ENCODE peak calls at places on chromosomes 5 and 9, in eight cellular contexts. V is OCI-LY7, U is A549, J is uterus, A is mesendoderm, Q is caudate nucleus, T is prostate gland, L is psoas muscle. B is an unnamed sample.

GRCh38 chr5:116652903-116653302 is 78.3 kb upstream of the SEMA6A start:
- DNase-seq in V (no peak), U (no peak), J (no peak), A (peak), Q (no peak), T (no peak), L (no peak), B (no peak)

GRCh38 chr5:1338518-1339070 is 6.3 kb downstream of the CLPTM1L start:
- DNase-seq in V (no peak), U (no peak), J (no peak), A (no peak), Q (no peak), T (no peak), L (peak), B (no peak)

GRCh38 chr5:140639093-140639821 is at the start of gene TMCO6:
- DNase-seq in V (peak), U (peak), J (peak), A (peak), Q (peak), T (peak), L (peak), B (peak)

GRCh38 chr5:1730487-1730847 is 69.2 kb downstream of the MRPL36 start:
- DNase-seq in V (no peak), U (no peak), J (no peak), A (no peak), Q (no peak), T (peak), L (no peak), B (no peak)

GRCh38 chr5:88675159-88675757 is 207.7 kb downstream of the MEF2C start:
- DNase-seq in V (peak), U (no peak), J (no peak), A (no peak), Q (no peak), T (no peak), L (no peak), B (no peak)

GRCh38 chr5:133265720-133266575 is 214.1 kb downstream of the HSPA4 start:
- DNase-seq in V (no peak), U (no peak), J (no peak), A (no peak), Q (no peak), T (no peak), L (no peak), B (no peak)

GRCh38 chr9:133114886-133115603 is 6.0 kb downstream of the RALGDS start:
- DNase-seq in V (no peak), U (no peak), J (peak), A (no peak), Q (no peak), T (no peak), L (peak), B (no peak)

GRCh38 chr5:32258406-32258805 is 54.3 kb downstream of the MTMR12 start:
- DNase-seq in V (no peak), U (no peak), J (no peak), A (no peak), Q (no peak), T (no peak), L (no peak), B (no peak)

GRCh38 chr5:57128325-57128724 is 45.5 kb upstream of the GPBP1 start:
- DNase-seq in V (no peak), U (no peak), J (no peak), A (no peak), Q (no peak), T (no peak), L (no peak), B (no peak)

GRCh38 chr5:173823721-173824567 is 64.2 kb upstream of the CPEB4 start:
- DNase-seq in V (no peak), U (peak), J (no peak), A (peak), Q (no peak), T (peak), L (no peak), B (no peak)

GRCh38 chr5:115977988-115978387 is 15.7 kb downstream of the LVRN start:
- DNase-seq in V (no peak), U (no peak), J (no peak), A (no peak), Q (no peak), T (no peak), L (no peak), B (no peak)

GRCh38 chr9:110189001-110189400 is 19.0 kb downstream of the C9orf152 start:
- DNase-seq in V (peak), U (peak), J (peak), A (no peak), Q (no peak), T (peak), L (no peak), B (peak)

GRCh38 chr5:148384389-148384756 is 615 bp downstream of the FBXO38 start:
- DNase-seq in V (no peak), U (no peak), J (peak), A (peak), Q (no peak), T (no peak), L (no peak), B (no peak)

GRCh38 chr9:6910032-6910431 is 152.3 kb downstream of the KDM4C start:
- DNase-seq in V (peak), U (peak), J (no peak), A (no peak), Q (no peak), T (no peak), L (no peak), B (no peak)

GRCh38 chr9:127519301-127520166 is 68.2 kb downstream of the LRSAM1 start:
- DNase-seq in V (no peak), U (no peak), J (peak), A (peak), Q (no peak), T (no peak), L (no peak), B (no peak)

GRCh38 chr5:64635056-64635686 is 55.1 kb upstream of the SHISAL2B start:
- DNase-seq in V (peak), U (peak), J (no peak), A (peak), Q (no peak), T (no peak), L (no peak), B (no peak)

GRCh38 chr9:72428329-72428728 is 63.3 kb upstream of the ZFAND5 start:
- DNase-seq in V (no peak), U (no peak), J (no peak), A (no peak), Q (no peak), T (no peak), L (no peak), B (no peak)

GRCh38 chr5:162886717-162887116 is 550.7 kb upstream of the CCNG1 start:
- DNase-seq in V (no peak), U (no peak), J (no peak), A (peak), Q (no peak), T (no peak), L (no peak), B (no peak)

GRCh38 chr5:160029540-160030139 is 20.7 kb downstream of the TTC1 start:
- DNase-seq in V (no peak), U (no peak), J (no peak), A (no peak), Q (no peak), T (no peak), L (no peak), B (no peak)

GRCh38 chr5:36367524-36367923 is 65.8 kb upstream of the RANBP3L start:
- DNase-seq in V (no peak), U (no peak), J (no peak), A (no peak), Q (no peak), T (peak), L (no peak), B (no peak)

GRCh38 chr5:128403350-128403749 is 134.7 kb downstream of the FBN2 start:
- DNase-seq in V (no peak), U (no peak), J (no peak), A (no peak), Q (no peak), T (no peak), L (no peak), B (no peak)

DNA sequence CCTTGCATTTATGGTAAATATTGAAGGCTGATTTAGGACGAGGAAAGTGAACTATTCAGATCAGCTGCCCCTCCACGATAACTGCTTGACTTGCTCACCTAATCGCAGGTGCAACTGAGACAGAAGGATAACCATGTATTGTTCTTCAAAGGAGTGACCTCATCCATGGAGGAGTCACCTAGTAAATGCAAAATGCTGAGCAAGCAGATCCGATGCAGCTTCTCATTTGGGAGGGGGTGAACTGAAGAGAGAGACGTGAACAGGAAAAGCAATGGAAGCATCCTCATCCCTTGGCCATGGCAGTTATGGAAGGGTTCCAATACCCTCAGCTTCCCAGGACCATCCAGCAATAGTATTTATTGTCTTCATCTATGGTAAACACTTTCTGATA is 47.5 kb downstream of the RASGRF2 start:
- DNase-seq in V (no peak), U (no peak), J (no peak), A (no peak), Q (no peak), T (no peak), L (no peak), B (no peak)
- H3K27ac ChIP-seq in V (no peak), U (no peak), J (no peak), A (no peak), Q (no peak), T (no peak), L (no peak), B (peak)

GRCh38 chr5:37836173-37837100 is 3.4 kb downstream of the GDNF start:
- DNase-seq in V (no peak), U (no peak), J (no peak), A (peak), Q (no peak), T (no peak), L (peak), B (no peak)
- H3K27ac ChIP-seq in V (no peak), U (peak), J (no peak), A (no peak), Q (peak), T (peak), L (peak), B (no peak)

GRCh38 chr9:104915739-104916138 is 12.2 kb downstream of the ABCA1 start:
- DNase-seq in V (no peak), U (no peak), J (no peak), A (no peak), Q (peak), T (no peak), L (no peak), B (no peak)
- H3K27ac ChIP-seq in V (peak), U (no peak), J (no peak), A (no peak), Q (peak), T (no peak), L (peak), B (no peak)

GRCh38 chr9:98383758-98384157 is 128.3 kb upstream of the TBC1D2 start:
- DNase-seq in V (no peak), U (peak), J (no peak), A (peak), Q (no peak), T (no peak), L (no peak), B (no peak)

GRCh38 chr9:98380065-98380681 is 124.7 kb upstream of the TBC1D2 start:
- DNase-seq in V (peak), U (peak), J (no peak), A (peak), Q (no peak), T (no peak), L (no peak), B (no peak)

GRCh38 chr9:98379572-98379971 is 124.1 kb upstream of the TBC1D2 start:
- DNase-seq in V (no peak), U (no peak), J (no peak), A (no peak), Q (no peak), T (no peak), L (no peak), B (no peak)

GRCh38 chr9:98378206-98379193 is 123.1 kb upstream of the TBC1D2 start:
- DNase-seq in V (no peak), U (no peak), J (no peak), A (peak), Q (no peak), T (no peak), L (no peak), B (no peak)

DNA sequence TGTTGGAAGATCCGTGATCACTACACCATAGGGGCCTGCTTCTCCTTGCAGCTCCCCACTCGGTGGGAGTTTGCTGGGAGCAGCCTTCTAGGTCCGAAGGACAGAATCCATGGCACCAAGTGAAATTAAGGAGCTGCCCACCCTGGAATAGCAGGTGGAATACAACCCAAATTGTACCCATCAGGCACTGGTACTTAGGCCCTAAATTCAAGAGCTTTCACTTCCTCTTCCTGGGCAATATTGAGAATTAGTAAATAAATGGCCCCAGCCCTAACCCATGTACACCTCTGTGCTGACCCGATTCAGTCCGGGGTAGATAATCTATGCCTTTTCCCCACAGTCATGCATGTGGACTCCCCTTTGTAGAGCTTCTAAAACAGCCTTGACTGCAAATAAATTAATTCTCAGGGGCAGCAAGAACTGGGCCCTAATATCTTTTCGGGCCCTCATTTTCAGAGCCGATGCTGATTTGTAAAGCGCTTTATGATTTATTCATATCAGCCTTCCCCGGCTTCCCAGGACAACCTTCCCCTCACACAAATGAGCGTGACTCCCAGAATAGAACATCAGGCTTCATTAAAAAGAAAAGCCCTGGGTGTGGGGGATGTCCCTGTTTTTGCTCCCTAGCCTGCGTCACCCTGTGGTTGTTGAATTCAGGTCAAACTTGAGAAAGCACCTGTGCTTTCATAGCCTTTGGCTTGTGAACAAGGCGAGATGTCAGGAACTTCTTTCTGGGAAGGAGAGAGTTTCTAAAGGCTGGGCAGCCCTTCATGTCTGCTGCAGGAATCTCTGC is 126.1 kb upstream of the TBC1D2 start:
- DNase-seq in V (peak), U (no peak), J (no peak), A (no peak), Q (no peak), T (no peak), L (no peak), B (no peak)
- H3K27ac ChIP-seq in V (no peak), U (no peak), J (no peak), A (no peak), Q (no peak), T (no peak), L (no peak), B (peak)

B was measured in Peyer's patch.